ENCODE peak calls at places on chromosomes 16 and 17, in eight cellular contexts. S is kidney glomerular epithelial cell, U is BE2C, M is left colon, T is M059J, P is heart right ventricle, G is amniotic epithelial cell, H is progenitor cell of endocrine pancreas. J is an unnamed sample.

GRCh38 chr16:13453938-13454553 is 465.9 kb upstream of the ERCC4 start:
- DNase-seq in T (peak; percentile 34), U (peak; percentile 24), G (no peak), S (peak; percentile 61), P (no peak), M (peak; percentile 11), H (peak; percentile 17), J (no peak)

GRCh38 chr17:55285340-55286301 is 20.9 kb downstream of the HLF start:
- DNase-seq in H (no peak), S (no peak), M (peak; percentile 79), U (peak; percentile 57), T (peak; percentile 82), P (peak; percentile 94), G (peak; percentile 35), J (no peak)

GRCh38 chr17:45783593-45784292 is 377 bp upstream of the CRHR1 start:
- DNase-seq in P (peak; percentile 17), M (no peak), S (no peak), T (no peak), U (peak; percentile 32), H (peak; percentile 22), G (no peak), J (no peak)

GRCh38 chr17:40068129-40068581 is 5.4 kb downstream of the THRA start:
- DNase-seq in P (peak; percentile 11), G (no peak), U (no peak), S (no peak), H (no peak), T (peak; percentile 56), M (no peak), J (no peak)

GRCh38 chr17:60534010-60534555 is 8.0 kb upstream of the APPBP2 start:
- DNase-seq in U (no peak), G (peak; percentile 47), H (no peak), T (no peak), P (no peak), M (no peak), S (no peak), J (no peak)

GRCh38 chr17:80252871-80253270 is 7.8 kb upstream of the RNF213 start:
- DNase-seq in T (no peak), S (peak; percentile 59), P (no peak), G (no peak), U (peak; percentile 85), H (peak; percentile 34), M (peak; percentile 84), J (peak; percentile 86)

GRCh38 chr16:19607610-19608280 is 52.2 kb downstream of the VPS35L start:
- DNase-seq in M (no peak), G (peak; percentile 31), U (no peak), H (no peak), T (no peak), S (no peak), P (no peak), J (no peak)

GRCh38 chr17:9715503-9716016 is 70.2 kb downstream of the USP43 start:
- DNase-seq in P (no peak), M (no peak), G (no peak), T (no peak), H (no peak), S (no peak), U (no peak), J (no peak)

GRCh38 chr17:10879110-10879509 is 41.2 kb upstream of the PIRT start:
- DNase-seq in S (no peak), H (peak; percentile 31), T (no peak), P (no peak), U (no peak), M (peak; percentile 32), G (no peak), J (no peak)

GRCh38 chr17:77529328-77529650 is 388.5 kb downstream of the SEC14L1 start:
- DNase-seq in S (no peak), T (no peak), U (no peak), M (no peak), G (no peak), H (no peak), P (no peak), J (no peak)

GRCh38 chr17:7561589-7562207 is at the start of gene SENP3:
- DNase-seq in H (peak; percentile 87), G (peak; percentile 81), P (peak; percentile 90), U (peak; percentile 87), S (peak; percentile 46), T (peak; percentile 83), M (peak; percentile 93), J (peak; percentile 76)

J was measured in T-cell.